ENCODE peak calls at places on chromosomes 16 and 17, in six cellular contexts. Q is AG04450; M is esophagus muscularis mucosa; Y is caudate nucleus; J is CD8-positive, alpha-beta memory T cell; C is small intestine. W is an unnamed sample.

GRCh38 chr17:58531122-58531521 is 16.7 kb upstream of the MTMR4 start:
- DNase-seq in Q (no peak), M (no peak), Y (no peak), J (no peak), C (no peak), W (no peak)

GRCh38 chr17:32516450-32516849 is 29.7 kb downstream of the CDK5R1 start:
- DNase-seq in Q (no peak), M (no peak), Y (no peak), J (no peak), C (no peak), W (no peak)

GRCh38 chr17:57138956-57139576 is 54.0 kb downstream of the AKAP1 start:
- DNase-seq in Q (no peak), M (no peak), Y (no peak), J (no peak), C (no peak), W (no peak)

GRCh38 chr16:57479422-57480126 is 6.7 kb downstream of the DOK4 start:
- DNase-seq in Q (no peak), M (no peak), Y (no peak), J (no peak), C (peak; percentile 92), W (peak; percentile 69)

GRCh38 chr16:88815227-88815626 is 3.5 kb upstream of the APRT start:
- DNase-seq in Q (no peak), M (no peak), Y (no peak), J (no peak), C (no peak), W (no peak)

GRCh38 chr17:38719943-38720641 is 10.0 kb upstream of the CISD3 start:
- DNase-seq in Q (no peak), M (no peak), Y (no peak), J (no peak), C (no peak), W (no peak)

GRCh38 chr16:75485230-75486013 is 9.8 kb downstream of the CHST6 start:
- DNase-seq in Q (no peak), M (no peak), Y (no peak), J (no peak), C (no peak), W (no peak)

GRCh38 chr17:80526116-80526910 is 18.3 kb upstream of the RPTOR start:
- DNase-seq in Q (no peak), M (no peak), Y (no peak), J (no peak), C (no peak), W (no peak)

GRCh38 chr17:50191070-50192045 is 10.1 kb downstream of the COL1A1 start:
- DNase-seq in Q (no peak), M (no peak), Y (no peak), J (no peak), C (no peak), W (no peak)

GRCh38 chr17:82943339-82943738 is 103.5 kb upstream of the ZNF750 start:
- DNase-seq in Q (no peak), M (no peak), Y (no peak), J (no peak), C (no peak), W (no peak)

GRCh38 chr17:7840875-7841274 is 6.9 kb downstream of the KDM6B start:
- DNase-seq in Q (no peak), M (no peak), Y (no peak), J (no peak), C (no peak), W (no peak)

GRCh38 chr16:85717393-85718152 is 28.8 kb upstream of the GINS2 start:
- DNase-seq in Q (no peak), M (no peak), Y (peak; percentile 22), J (peak; percentile 40), C (peak; percentile 72), W (peak; percentile 64)

GRCh38 chr17:82898976-82899514 is 59.2 kb upstream of the ZNF750 start:
- DNase-seq in Q (no peak), M (no peak), Y (no peak), J (no peak), C (no peak), W (no peak)

GRCh38 chr16:5455110-5455509 is 357.5 kb upstream of the EEF2KMT start:
- DNase-seq in Q (no peak), M (no peak), Y (no peak), J (no peak), C (no peak), W (no peak)

GRCh38 chr17:81959362-81960129 is 1.4 kb downstream of the NOTUM start:
- DNase-seq in Q (no peak), M (no peak), Y (peak; percentile 34), J (peak; percentile 80), C (peak; percentile 60), W (peak; percentile 52)

GRCh38 chr17:17837380-17837821 is 615 bp upstream of the SREBF1 start:
- DNase-seq in Q (no peak), M (no peak), Y (no peak), J (no peak), C (peak; percentile 37), W (no peak)